ENCODE peak calls at places on chromosomes 3 and 15, in five cellular contexts. N, Q, J, X and H are unnamed samples.

GRCh38 chr3:129304553-129305222 is 26.0 kb downstream of the HMCES start:
- ATAC-seq in N (no peak), Q (no peak), J (no peak), X (peak), H (no peak)

GRCh38 chr3:161393803-161394202 is 22.5 kb upstream of the SPTSSB start:
- ATAC-seq in N (no peak), Q (peak), J (no peak), X (no peak), H (no peak)

GRCh38 chr3:65112751-65113300 is 425.0 kb upstream of the ADAMTS9 start:
- ATAC-seq in N (no peak), Q (no peak), J (no peak), X (no peak), H (no peak)

GRCh38 chr3:52087728-52088127 is 31.4 kb upstream of the DUSP7 start:
- ATAC-seq in N (no peak), Q (no peak), J (peak), X (no peak), H (peak)

GRCh38 chr3:30347679-30348216 is 258.7 kb upstream of the TGFBR2 start:
- ATAC-seq in N (no peak), Q (no peak), J (peak), X (no peak), H (no peak)

GRCh38 chr3:166451997-166452396 is 614.8 kb upstream of the BCHE start:
- ATAC-seq in N (no peak), Q (no peak), J (no peak), X (no peak), H (no peak)

GRCh38 chr15:39438260-39438659 is 142.6 kb upstream of the THBS1 start:
- ATAC-seq in N (no peak), Q (no peak), J (no peak), X (no peak), H (peak)

GRCh38 chr15:90190606-90191343 is 10.4 kb upstream of the SEMA4B start:
- ATAC-seq in N (no peak), Q (peak), J (peak), X (peak), H (no peak)

GRCh38 chr3:107870096-107870495 is 220.7 kb downstream of the CD47 start:
- ATAC-seq in N (no peak), Q (peak), J (no peak), X (no peak), H (no peak)

GRCh38 chr3:128217702-128218475 is 64.6 kb downstream of the EEFSEC start:
- ATAC-seq in N (no peak), Q (peak), J (no peak), X (peak), H (no peak)

GRCh38 chr3:59935025-59935424 is 885.2 kb upstream of the CFAP20DC start:
- ATAC-seq in N (no peak), Q (peak), J (no peak), X (no peak), H (no peak)

GRCh38 chr3:118932822-118933558 is 101.7 kb downstream of the IGSF11 start:
- ATAC-seq in N (no peak), Q (peak), J (no peak), X (peak), H (peak)

GRCh38 chr3:119628816-119629445 is 31.2 kb downstream of the PLA1A start:
- ATAC-seq in N (no peak), Q (peak), J (no peak), X (no peak), H (peak)

GRCh38 chr3:104537323-104537722 is 829.4 kb upstream of the ALCAM start:
- ATAC-seq in N (no peak), Q (no peak), J (no peak), X (no peak), H (no peak)

GRCh38 chr3:58839964-58840363 is 173.4 kb upstream of the FAM3D start:
- ATAC-seq in N (no peak), Q (no peak), J (no peak), X (peak), H (no peak)

GRCh38 chr3:170144437-170144843 is 37.1 kb downstream of the PHC3 start:
- ATAC-seq in N (no peak), Q (peak), J (no peak), X (peak), H (no peak)

GRCh38 chr3:14451844-14452533 is 49.6 kb downstream of the SLC6A6 start:
- ATAC-seq in N (peak), Q (no peak), J (peak), X (no peak), H (peak)

GRCh38 chr15:79973445-79974180 is 2.6 kb upstream of the BCL2A1 start:
- ATAC-seq in N (no peak), Q (peak), J (peak), X (no peak), H (no peak)

GRCh38 chr3:125129512-125129962 is 73.7 kb upstream of the HEG1 start:
- ATAC-seq in N (peak), Q (no peak), J (peak), X (peak), H (peak)

GRCh38 chr15:73368301-73369072 is at the start of gene HCN4:
- ATAC-seq in N (peak), Q (no peak), J (peak), X (no peak), H (no peak)

GRCh38 chr3:123733341-123733740 is 148.5 kb upstream of the HACD2 start:
- ATAC-seq in N (no peak), Q (no peak), J (no peak), X (no peak), H (peak)
- H3K4me3 ChIP-seq in N (no peak), Q (no peak), J (no peak), X (no peak), H (no peak)

GRCh38 chr3:99544819-99545281 is 93.5 kb upstream of the COL8A1 start:
- ATAC-seq in N (no peak), Q (no peak), J (no peak), X (no peak), H (peak)
- TF ChIP-seq POLR2AphosphoS5 in N (no peak), Q (no peak), J (no peak), X (no peak), H (peak)

GRCh38 chr3:157294953-157295352 is 135.0 kb upstream of the CCNL1 start:
- ATAC-seq in N (no peak), Q (no peak), J (no peak), X (no peak), H (no peak)

GRCh38 chr3:157285966-157286365 is 126.0 kb upstream of the CCNL1 start:
- ATAC-seq in N (no peak), Q (no peak), J (no peak), X (no peak), H (no peak)

GRCh38 chr3:157294444-157294843 is 134.5 kb upstream of the CCNL1 start:
- ATAC-seq in N (no peak), Q (no peak), J (no peak), X (no peak), H (no peak)

DNA sequence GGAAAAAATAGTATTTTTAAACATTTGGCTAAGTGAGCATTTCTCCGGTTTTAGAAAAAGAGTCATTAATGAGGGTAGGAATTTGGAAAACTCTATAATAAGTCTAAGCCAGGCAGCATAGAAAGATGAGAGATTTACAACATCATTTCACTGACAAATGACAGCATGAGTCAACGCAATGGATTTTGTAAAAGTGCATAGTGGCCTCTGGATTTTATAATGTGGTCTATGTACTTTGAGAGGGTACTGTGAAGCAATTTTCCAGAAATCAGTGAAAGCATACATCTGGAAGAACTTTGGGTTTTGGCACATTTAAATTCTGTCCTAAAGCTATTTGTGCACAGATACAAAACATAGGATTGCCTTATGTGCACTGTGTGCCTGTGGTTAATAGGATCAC is 130.8 kb upstream of the CCNL1 start:
- ATAC-seq in N (no peak), Q (no peak), J (no peak), X (no peak), H (peak)
- H3K4me3 ChIP-seq in N (no peak), Q (no peak), J (no peak), X (no peak), H (no peak)

DNA sequence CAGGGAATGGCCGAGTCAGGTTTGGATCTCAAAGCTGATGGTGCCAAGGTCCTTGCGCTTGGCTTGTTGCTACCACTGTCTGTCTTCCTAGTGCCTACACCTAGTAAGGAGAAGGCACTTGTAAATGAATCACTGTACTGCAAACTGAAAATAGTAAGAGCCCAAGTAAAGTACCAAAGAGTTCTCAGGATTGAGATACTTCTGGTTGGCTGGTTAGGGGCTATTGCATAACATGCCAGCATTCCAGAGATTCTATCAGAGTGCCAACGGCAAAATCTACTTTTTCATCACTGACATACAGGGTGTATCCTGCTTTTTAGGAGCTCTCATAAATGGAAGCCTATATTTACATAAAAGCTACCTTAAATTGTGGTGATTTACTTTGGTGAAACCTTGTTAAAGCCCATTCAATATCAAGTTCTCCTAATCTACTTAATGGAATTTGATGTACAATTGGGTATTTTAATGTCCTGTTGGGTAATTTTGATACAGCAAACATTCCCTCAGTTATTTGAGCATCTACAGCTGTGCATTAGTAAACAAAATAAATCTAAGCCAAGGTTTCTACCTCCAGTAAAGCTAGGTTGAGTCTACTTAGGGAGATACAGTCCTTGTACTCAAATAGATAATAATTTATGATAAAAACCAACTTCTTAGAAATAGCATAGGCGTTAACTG is 30.7 kb upstream of the CHD2 start:
- ATAC-seq in N (no peak), Q (no peak), J (peak), X (no peak), H (peak)
- TF ChIP-seq POLR2AphosphoS5 in N (no peak), Q (no peak), J (no peak), X (no peak), H (peak)